ENCODE peak calls at places on chromosome 5, in seven cellular contexts. L is lung, A is right cardiac atrium, V is AG04449, F is A549, K is adrenal gland, R is aorta. I is an unnamed sample.

GRCh38 chr5:11370985-11371384 is 533.3 kb downstream of the CTNND2 start:
- DNase-seq in L (no peak), A (no peak), V (no peak), F (no peak), K (no peak), R (no peak), I (no peak)

GRCh38 chr5:68688547-68688946 is 405.3 kb upstream of the SLC30A5 start:
- DNase-seq in L (no peak), A (no peak), V (no peak), F (no peak), K (no peak), R (no peak), I (no peak)

GRCh38 chr5:136205061-136205702 is 12.2 kb upstream of the SMIM32 start:
- DNase-seq in L (no peak), A (no peak), V (no peak), F (no peak), K (no peak), R (no peak), I (no peak)

GRCh38 chr5:104498281-104498680 is 935.7 kb upstream of the NUDT12 start:
- DNase-seq in L (no peak), A (no peak), V (no peak), F (no peak), K (no peak), R (no peak), I (no peak)

GRCh38 chr5:132022737-132023136 is 11.3 kb upstream of the ACSL6 start:
- DNase-seq in L (no peak), A (no peak), V (no peak), F (no peak), K (no peak), R (no peak), I (no peak)

GRCh38 chr5:35618297-35618636 is 604 bp downstream of the SPEF2 start:
- DNase-seq in L (no peak), A (no peak), V (no peak), F (peak; percentile 24), K (no peak), R (no peak), I (no peak)

GRCh38 chr5:148791334-148791667 is 35.1 kb upstream of the ADRB2 start:
- DNase-seq in L (no peak), A (no peak), V (no peak), F (no peak), K (no peak), R (no peak), I (no peak)

GRCh38 chr5:176647870-176648466 is 684 bp downstream of the TSPAN17 start:
- DNase-seq in L (peak; percentile 68), A (peak; percentile 87), V (no peak), F (no peak), K (peak; percentile 80), R (no peak), I (no peak)

GRCh38 chr5:78887384-78888118 is 97.6 kb downstream of the ARSB start:
- DNase-seq in L (no peak), A (no peak), V (no peak), F (no peak), K (no peak), R (no peak), I (no peak)

GRCh38 chr5:113922343-113922742 is 408.8 kb downstream of the YTHDC2 start:
- DNase-seq in L (no peak), A (no peak), V (no peak), F (no peak), K (no peak), R (no peak), I (no peak)

GRCh38 chr5:83720805-83721431 is at the start of gene HAPLN1:
- DNase-seq in L (no peak), A (no peak), V (no peak), F (no peak), K (no peak), R (no peak), I (no peak)

GRCh38 chr5:56818409-56819026 is 3.2 kb downstream of the MAP3K1 start:
- DNase-seq in L (no peak), A (no peak), V (no peak), F (no peak), K (no peak), R (no peak), I (no peak)

GRCh38 chr5:17050236-17050635 is 114.1 kb upstream of the MYO10 start:
- DNase-seq in L (no peak), A (no peak), V (no peak), F (no peak), K (no peak), R (no peak), I (no peak)

GRCh38 chr5:6392571-6392970 is 14.2 kb upstream of the MED10 start:
- DNase-seq in L (no peak), A (no peak), V (no peak), F (no peak), K (no peak), R (no peak), I (no peak)

GRCh38 chr5:132012385-132013005 is 1.0 kb upstream of the ACSL6 start:
- DNase-seq in L (no peak), A (peak; percentile 81), V (no peak), F (no peak), K (peak; percentile 33), R (peak; percentile 64), I (peak; percentile 26)

GRCh38 chr5:160555836-160556660 is 134.4 kb downstream of the PTTG1 start:
- DNase-seq in L (no peak), A (no peak), V (no peak), F (no peak), K (no peak), R (no peak), I (no peak)

GRCh38 chr5:142357469-142358090 is 32.8 kb upstream of the SPRY4 start:
- DNase-seq in L (no peak), A (no peak), V (no peak), F (no peak), K (no peak), R (no peak), I (no peak)

GRCh38 chr5:72498284-72498683 is 8.9 kb downstream of the ZNF366 start:
- DNase-seq in L (no peak), A (no peak), V (no peak), F (no peak), K (no peak), R (no peak), I (no peak)

GRCh38 chr5:82863260-82863659 is 213.9 kb downstream of the TMEM167A start:
- DNase-seq in L (no peak), A (peak; percentile 53), V (no peak), F (no peak), K (no peak), R (no peak), I (no peak)

GRCh38 chr5:930853-931252 is 38.2 kb downstream of the TRIP13 start:
- DNase-seq in L (no peak), A (no peak), V (no peak), F (no peak), K (no peak), R (no peak), I (no peak)

GRCh38 chr5:150077996-150078801 is 8.2 kb downstream of the CSF1R start:
- DNase-seq in L (no peak), A (no peak), V (no peak), F (no peak), K (peak; percentile 9), R (no peak), I (no peak)

GRCh38 chr5:177086918-177087706 is 397 bp downstream of the FGFR4 start:
- DNase-seq in L (peak; percentile 50), A (no peak), V (no peak), F (peak; percentile 92), K (peak; percentile 59), R (no peak), I (no peak)

GRCh38 chr5:133612021-133612860 is at the start of gene FSTL4:
- DNase-seq in L (peak; percentile 34), A (peak; percentile 58), V (no peak), F (peak; percentile 46), K (peak; percentile 67), R (no peak), I (no peak)

GRCh38 chr5:44440186-44440585 is 51.0 kb upstream of the FGF10 start:
- DNase-seq in L (no peak), A (no peak), V (no peak), F (no peak), K (no peak), R (no peak), I (no peak)

GRCh38 chr5:57082441-57083067 is 91.3 kb upstream of the GPBP1 start:
- DNase-seq in L (no peak), A (no peak), V (no peak), F (no peak), K (no peak), R (no peak), I (no peak)

GRCh38 chr5:154221371-154221896 is 30.9 kb downstream of the GALNT10 start:
- DNase-seq in L (peak; percentile 51), A (peak; percentile 65), V (peak; percentile 95), F (no peak), K (no peak), R (peak; percentile 82), I (peak; percentile 57)
- H3K4me3 ChIP-seq in L (no peak overlapping the region), A (no peak overlapping the region), V (no peak overlapping the region), F (no peak overlapping the region), K (no peak overlapping the region), R (no peak overlapping the region), I (no peak overlapping the region)

DNA sequence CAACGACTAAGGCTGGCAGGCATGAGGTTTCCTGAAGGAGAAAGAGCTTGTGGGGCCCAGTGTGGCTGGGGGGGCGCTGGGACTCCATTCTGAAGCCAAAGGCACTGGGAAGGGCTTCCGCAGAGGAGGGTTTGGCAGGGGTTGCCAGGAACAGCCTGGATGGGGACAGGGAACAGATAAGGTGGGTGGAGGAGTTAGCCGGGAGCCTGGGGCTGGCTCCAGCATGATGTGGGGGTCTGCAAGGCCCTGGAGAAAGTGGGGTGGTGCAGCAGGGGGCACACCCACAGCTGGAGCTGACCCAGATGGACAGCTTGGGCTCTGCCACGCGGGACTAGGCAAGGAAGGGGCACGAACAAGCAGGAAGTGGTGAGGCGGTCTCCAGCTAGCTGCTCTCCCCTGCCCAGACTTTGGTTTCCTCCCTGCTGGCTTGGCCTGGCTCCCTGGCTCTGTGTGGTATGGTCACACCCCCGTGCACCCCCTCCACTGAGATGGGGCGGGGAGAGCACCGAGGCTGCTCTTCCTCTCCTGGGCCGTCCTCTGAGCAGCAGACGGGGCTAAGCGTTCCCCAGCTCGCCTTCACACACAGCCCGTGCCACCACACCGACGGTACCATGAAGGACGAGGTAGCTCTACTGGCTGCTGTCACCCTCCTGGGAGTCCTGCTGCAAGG is at the start of gene LTC4S:
- DNase-seq in L (peak; percentile 77), A (peak; percentile 97), V (no peak), F (no peak), K (peak; percentile 66), R (peak; percentile 95), I (no peak)
- H3K4me3 ChIP-seq in L (no peak within 1 kb of the TSS), A (peak within 1 kb of the TSS; percentile 3), V (no peak within 1 kb of the TSS), F (no peak within 1 kb of the TSS), K (no peak within 1 kb of the TSS), R (no peak within 1 kb of the TSS), I (no peak within 1 kb of the TSS)

GRCh38 chr5:76084496-76085285 is 1.5 kb downstream of the SV2C start:
- DNase-seq in L (no peak), A (peak; percentile 11), V (no peak), F (no peak), K (no peak), R (no peak), I (no peak)
- H3K4me3 ChIP-seq in L (no peak overlapping the region), A (peak overlapping the region; percentile 2), V (no peak overlapping the region), F (peak overlapping the region; percentile 25), K (no peak overlapping the region), R (no peak overlapping the region), I (no peak overlapping the region)

DNA sequence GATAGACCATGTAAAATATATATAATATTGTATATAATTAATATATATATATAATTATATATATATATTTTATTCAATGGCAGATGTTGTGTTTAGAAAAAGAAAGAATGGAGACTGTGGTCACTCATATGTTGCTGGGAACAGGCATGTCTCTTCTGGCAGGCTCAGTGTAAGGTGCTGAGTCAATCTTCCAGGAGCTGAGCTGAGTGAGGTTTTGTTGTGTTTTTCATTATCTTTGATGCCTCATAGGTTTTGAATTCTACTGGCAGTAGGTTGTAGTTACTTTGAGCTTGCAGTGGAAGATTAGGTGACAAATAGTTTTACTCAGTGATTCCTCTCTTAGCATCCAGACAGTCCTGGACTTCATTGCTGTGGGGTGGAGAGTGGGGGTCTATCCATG is 561.3 kb downstream of the IRX1 start:
- DNase-seq in L (no peak), A (no peak), V (no peak), F (no peak), K (no peak), R (no peak), I (no peak)
- H3K4me3 ChIP-seq in L (no peak overlapping the region), A (no peak overlapping the region), V (no peak overlapping the region), F (no peak overlapping the region), K (no peak overlapping the region), R (no peak overlapping the region), I (no peak overlapping the region)